ENCODE peak calls at places on chromosomes 16 and 17, in nine cellular contexts. I is endothelial cell, Z is mammary epithelial cell, Y is ascending aorta, J is left ventricle myocardium inferior, W is AG09319, O is NB4, P is transverse colon, L is brain microvascular endothelial cell. X is an unnamed sample.

GRCh38 chr16:50121721-50122445 is 31.2 kb upstream of the TENT4B start:
- DNase-seq in L (no peak), Z (no peak), O (no peak), I (no peak), P (no peak), W (no peak), Y (no peak), J (no peak), X (no peak)

GRCh38 chr16:17412221-17412620 is 58.5 kb downstream of the XYLT1 start:
- DNase-seq in J (no peak), P (no peak), Z (no peak), W (peak), O (no peak), Y (no peak), I (no peak), L (no peak), X (no peak)

GRCh38 chr16:2968368-2968737 is 795 bp upstream of the PAQR4 start:
- DNase-seq in I (no peak), W (no peak), L (no peak), O (no peak), Y (no peak), Z (no peak), J (no peak), P (peak), X (no peak)

GRCh38 chr16:30030841-30031413 is at the start of gene TLCD3B:
- DNase-seq in O (no peak), Z (no peak), J (no peak), L (no peak), P (no peak), Y (no peak), I (no peak), W (no peak), X (no peak)

GRCh38 chr17:78517421-78517820 is 59.8 kb downstream of the DNAH17 start:
- DNase-seq in O (no peak), Y (no peak), P (no peak), W (no peak), Z (no peak), L (no peak), I (no peak), J (peak), X (no peak)

GRCh38 chr16:80250376-80250775 is 290.4 kb upstream of the DYNLRB2 start:
- DNase-seq in O (no peak), J (no peak), L (no peak), P (no peak), Z (no peak), I (no peak), W (no peak), Y (no peak), X (no peak)

GRCh38 chr16:27230562-27230991 is 27.3 kb downstream of the KDM8 start:
- DNase-seq in Z (no peak), L (no peak), W (no peak), I (no peak), P (peak), J (no peak), O (peak), Y (no peak), X (no peak)

GRCh38 chr17:31492880-31493655 is 101.6 kb downstream of the RAB11FIP4 start:
- DNase-seq in W (no peak), O (peak), P (peak), I (no peak), Y (no peak), L (no peak), Z (no peak), J (peak), X (no peak)

GRCh38 chr17:44997733-44998520 is 29.8 kb upstream of the C1QL1 start:
- DNase-seq in J (peak), I (no peak), W (no peak), Y (no peak), O (no peak), L (no peak), P (no peak), Z (no peak), X (no peak)

GRCh38 chr17:59466943-59467801 is 98.2 kb upstream of the DHX40 start:
- DNase-seq in I (no peak), O (no peak), W (no peak), Y (no peak), J (no peak), L (no peak), Z (no peak), P (peak), X (no peak)

GRCh38 chr17:71032746-71033273 is 863.5 kb downstream of the KCNJ2 start:
- DNase-seq in I (no peak), W (no peak), J (no peak), Y (no peak), P (no peak), L (no peak), Z (no peak), O (no peak), X (no peak)

GRCh38 chr16:19884611-19885455 is at the start of gene GPRC5B:
- DNase-seq in P (peak), I (peak), Z (no peak), Y (no peak), L (no peak), W (no peak), O (peak), J (peak), X (no peak)

GRCh38 chr17:74249966-74250365 is 24.1 kb upstream of the DNAI2 start:
- DNase-seq in L (no peak), I (no peak), P (no peak), W (no peak), J (no peak), O (peak), Y (no peak), Z (no peak), X (no peak)

GRCh38 chr17:49434821-49435581 is 20.3 kb upstream of the PHB1 start:
- DNase-seq in Y (no peak), I (peak), O (peak), L (peak), Z (peak), P (peak), W (peak), J (no peak), X (peak)

GRCh38 chr17:66763056-66763455 is 71.9 kb upstream of the CACNG5 start:
- DNase-seq in W (no peak), Y (peak), L (no peak), P (no peak), O (no peak), I (no peak), Z (no peak), J (no peak), X (no peak)

GRCh38 chr17:20072692-20072992 is 63.5 kb downstream of the SPECC1 start:
- DNase-seq in Z (no peak), L (no peak), O (no peak), W (no peak), Y (no peak), I (no peak), J (no peak), P (no peak), X (no peak)

GRCh38 chr16:57071840-57072541 is 20.4 kb upstream of the CPNE2 start:
- DNase-seq in P (no peak), Y (no peak), I (no peak), O (no peak), L (peak), Z (peak), J (no peak), W (no peak), X (peak)

GRCh38 chr16:55521792-55522191 is 12.9 kb downstream of the LPCAT2 start:
- DNase-seq in I (no peak), P (no peak), Y (no peak), Z (no peak), O (no peak), J (no peak), L (no peak), W (no peak), X (no peak)

GRCh38 chr17:45427181-45427835 is 5.4 kb downstream of the ARHGAP27 start:
- DNase-seq in P (no peak), L (no peak), O (no peak), Y (no peak), W (no peak), Z (no peak), I (no peak), J (no peak), X (no peak)

GRCh38 chr17:2253768-2254406 is 49.7 kb downstream of the SMG6 start:
- DNase-seq in L (no peak), I (no peak), W (no peak), P (no peak), J (no peak), Z (no peak), Y (peak), O (no peak), X (no peak)

GRCh38 chr17:40103082-40103741 is 2.8 kb upstream of the NR1D1 start:
- DNase-seq in L (no peak), O (peak), P (no peak), W (no peak), I (no peak), J (peak), Z (no peak), Y (no peak), X (no peak)

GRCh38 chr16:68214726-68215125 is 21.2 kb downstream of the ESRP2 start:
- DNase-seq in W (no peak), J (no peak), Y (no peak), L (no peak), P (no peak), Z (no peak), O (no peak), I (no peak), X (no peak)

GRCh38 chr17:77815127-77815905 is 143.2 kb upstream of the TNRC6C start:
- DNase-seq in I (no peak), Y (no peak), L (no peak), Z (no peak), O (no peak), W (no peak), P (no peak), J (no peak), X (no peak)

GRCh38 chr16:11251525-11252481 is 4.2 kb downstream of the SOCS1 start:
- DNase-seq in Y (no peak), I (no peak), O (peak), L (peak), J (no peak), W (no peak), Z (no peak), P (peak), X (no peak)

DNA sequence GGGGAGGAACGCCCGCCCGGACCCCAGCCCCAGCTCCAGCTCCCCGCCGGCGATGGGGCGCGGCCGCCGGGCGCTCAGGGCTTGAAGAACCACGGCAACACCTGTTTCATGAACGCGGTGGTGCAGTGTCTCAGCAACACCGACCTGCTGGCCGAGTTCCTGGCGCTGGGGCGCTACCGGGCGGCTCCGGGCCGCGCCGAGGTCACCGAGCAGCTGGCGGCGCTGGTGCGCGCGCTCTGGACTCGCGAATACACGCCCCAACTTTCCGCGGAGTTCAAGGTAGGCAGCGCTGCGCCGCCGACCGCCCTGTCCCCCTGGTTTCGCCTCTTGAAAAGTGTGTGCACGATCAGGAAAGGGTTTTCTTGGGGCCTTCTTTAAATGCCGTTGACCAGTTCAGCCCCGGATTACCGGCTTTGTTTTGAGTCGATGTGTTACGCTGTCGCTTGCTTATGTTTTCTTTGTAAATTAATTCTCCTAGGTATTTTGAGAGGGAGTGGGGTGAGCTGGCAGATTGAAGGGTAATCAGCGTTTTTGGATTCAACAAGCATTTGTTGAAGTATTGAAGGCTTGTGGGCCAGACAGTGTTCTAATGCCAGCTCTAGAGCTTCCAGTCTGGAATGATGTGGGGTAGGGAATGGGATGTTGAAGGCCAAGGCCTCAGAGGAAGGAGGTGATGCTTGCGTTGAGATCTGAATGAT is 690 bp downstream of the USP43 start:
- DNase-seq in P (peak), W (no peak), O (peak), L (no peak), Z (peak), J (peak), I (peak), Y (no peak), X (no peak)
- TF ChIP-seq CTCF in P (peak), W (no peak), O (no peak), L (no peak), Z (peak), J (no peak), I (no peak), Y (no peak), X (no peak)

GRCh38 chr16:67028555-67029248 is at the start of gene CBFB:
- DNase-seq in Y (peak), J (peak), O (peak), L (peak), P (peak), W (peak), Z (peak), I (peak), X (peak)
- TF ChIP-seq CTCF in Y (no peak), J (peak), O (peak), L (peak), P (peak), W (no peak), Z (no peak), I (no peak), X (no peak)

GRCh38 chr17:76506408-76507328 is 5.4 kb upstream of the RHBDF2 start:
- DNase-seq in P (peak), W (no peak), J (peak), O (peak), Z (peak), I (peak), L (peak), Y (peak), X (no peak)
- TF ChIP-seq CTCF in P (peak), W (peak), J (peak), O (peak), Z (peak), I (peak), L (peak), Y (peak), X (peak)

DNA sequence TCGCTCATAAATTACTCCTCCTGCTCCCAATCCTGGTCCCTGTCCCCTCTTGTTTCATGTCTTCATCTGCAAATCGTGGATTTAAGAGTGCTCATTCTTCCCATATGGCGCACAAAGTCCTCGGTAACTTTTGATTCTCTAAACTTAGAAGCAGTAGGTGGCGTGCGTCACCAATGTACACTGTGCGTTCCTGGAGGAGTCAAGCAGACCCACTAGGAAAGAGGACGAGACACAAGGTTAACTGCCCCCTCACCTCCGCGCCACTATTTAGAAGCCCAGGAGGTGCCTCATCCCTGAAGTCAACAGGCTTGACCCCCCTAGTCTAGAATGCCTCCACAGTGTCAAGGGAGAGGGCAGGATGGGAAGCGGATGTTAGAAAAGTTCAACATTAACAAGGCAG is 2.9 kb downstream of the SLC13A5 start:
- DNase-seq in L (no peak), W (no peak), O (no peak), Y (peak), J (no peak), I (no peak), P (no peak), Z (no peak), X (no peak)
- TF ChIP-seq CTCF in L (peak), W (no peak), O (no peak), Y (no peak), J (no peak), I (no peak), P (no peak), Z (no peak), X (no peak)

GRCh38 chr17:36059455-36059854 is 4.6 kb upstream of the CCL18 start:
- DNase-seq in L (no peak), W (no peak), Y (no peak), Z (no peak), P (no peak), I (no peak), J (no peak), O (no peak), X (no peak)

GRCh38 chr17:36057900-36058299 is 6.2 kb upstream of the CCL18 start:
- DNase-seq in P (no peak), O (no peak), Y (no peak), W (no peak), I (no peak), L (no peak), Z (no peak), J (no peak), X (no peak)

DNA sequence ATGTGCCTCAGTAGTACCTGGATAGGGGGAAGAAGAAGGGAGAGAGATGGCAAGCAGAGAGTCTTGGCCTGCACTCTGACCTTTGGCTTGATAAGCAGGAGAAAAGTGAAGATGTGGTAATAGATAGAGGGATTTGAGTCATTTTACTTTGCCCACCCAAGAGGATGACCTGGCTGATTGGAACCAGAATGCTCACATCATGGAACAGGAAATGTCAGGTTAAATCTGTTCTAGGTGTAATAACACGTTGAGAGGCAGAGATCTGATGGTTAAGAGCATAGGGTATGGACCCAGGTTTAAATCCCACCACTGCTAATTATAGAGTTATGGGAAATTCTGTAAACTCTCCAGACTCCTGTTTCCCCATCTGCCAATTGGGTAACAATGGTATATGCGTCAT is 8.2 kb upstream of the CCL18 start:
- DNase-seq in Z (no peak), I (no peak), O (no peak), P (no peak), W (no peak), Y (no peak), J (no peak), L (no peak), X (no peak)
- TF ChIP-seq CTCF in Z (no peak), I (no peak), O (no peak), P (no peak), W (no peak), Y (no peak), J (no peak), L (no peak), X (no peak)

DNA sequence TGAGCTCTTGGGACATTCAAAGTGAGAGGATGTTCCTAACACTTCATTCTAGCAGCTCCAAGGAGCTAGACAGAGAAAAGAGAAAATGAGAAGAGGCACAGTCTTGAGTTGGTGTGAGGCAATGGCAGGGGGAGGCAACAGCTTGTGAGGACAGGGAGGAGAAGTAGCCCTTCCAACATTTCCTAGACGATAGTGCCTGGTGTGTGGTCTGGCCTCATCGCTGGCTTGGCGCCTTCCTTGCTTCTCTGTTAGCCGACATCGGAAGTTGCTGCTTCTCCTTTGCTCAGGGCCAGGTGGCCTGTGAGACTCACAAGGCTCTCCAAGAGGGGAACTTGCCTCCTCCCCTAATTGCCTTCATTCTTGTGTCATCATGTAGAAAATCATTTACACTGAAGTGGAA is 208.6 kb downstream of the MAP2K4 start:
- DNase-seq in I (no peak), L (no peak), W (no peak), Y (no peak), Z (no peak), O (no peak), J (no peak), P (no peak), X (no peak)
- TF ChIP-seq CTCF in I (no peak), L (no peak), W (no peak), Y (no peak), Z (no peak), O (no peak), J (no peak), P (no peak), X (no peak)

X was measured in HFF-Myc.